ENCODE peak calls at places on chromosomes 2 and 18, in nine cellular contexts. One of them, this sample, is unnamed.

GRCh38 chr2:214203744-214204289 is 207.0 kb upstream of the VWC2L start:
- DNase-seq in NCI-H2029: no peak
- DNase-seq in left ventricle myocardium inferior: no peak
- DNase-seq in AG09309: peak
- DNase-seq in cardiac muscle cell: no peak
- DNase-seq in left colon: no peak
- DNase-seq in astrocyte of the cerebellum: no peak
- DNase-seq in RPMI7951: no peak
- DNase-seq in heart right ventricle: no peak
- DNase-seq in this sample: no peak

GRCh38 chr2:64837116-64837704 is 152.0 kb upstream of the SLC1A4 start:
- DNase-seq in NCI-H2029: no peak
- DNase-seq in left ventricle myocardium inferior: no peak
- DNase-seq in AG09309: peak
- DNase-seq in cardiac muscle cell: no peak
- DNase-seq in left colon: no peak
- DNase-seq in astrocyte of the cerebellum: no peak
- DNase-seq in RPMI7951: peak
- DNase-seq in heart right ventricle: no peak
- DNase-seq in this sample: no peak

GRCh38 chr18:34083910-34084309 is 140.8 kb downstream of the NOL4 start:
- DNase-seq in NCI-H2029: no peak
- DNase-seq in left ventricle myocardium inferior: no peak
- DNase-seq in AG09309: no peak
- DNase-seq in cardiac muscle cell: no peak
- DNase-seq in left colon: no peak
- DNase-seq in astrocyte of the cerebellum: no peak
- DNase-seq in RPMI7951: no peak
- DNase-seq in heart right ventricle: no peak
- DNase-seq in this sample: no peak

GRCh38 chr2:174171686-174172445 is 76.5 kb downstream of the OLA1 start:
- DNase-seq in NCI-H2029: no peak
- DNase-seq in left ventricle myocardium inferior: no peak
- DNase-seq in AG09309: no peak
- DNase-seq in cardiac muscle cell: no peak
- DNase-seq in left colon: no peak
- DNase-seq in astrocyte of the cerebellum: no peak
- DNase-seq in RPMI7951: no peak
- DNase-seq in heart right ventricle: no peak
- DNase-seq in this sample: no peak

GRCh38 chr2:97741251-97741650 is 27.9 kb downstream of the ZAP70 start:
- DNase-seq in NCI-H2029: no peak
- DNase-seq in left ventricle myocardium inferior: peak
- DNase-seq in AG09309: no peak
- DNase-seq in cardiac muscle cell: no peak
- DNase-seq in left colon: no peak
- DNase-seq in astrocyte of the cerebellum: no peak
- DNase-seq in RPMI7951: no peak
- DNase-seq in heart right ventricle: no peak
- DNase-seq in this sample: no peak

GRCh38 chr2:216596234-216596985 is 36.8 kb upstream of the IGFBP2 start:
- DNase-seq in NCI-H2029: peak
- DNase-seq in left ventricle myocardium inferior: no peak
- DNase-seq in AG09309: peak
- DNase-seq in cardiac muscle cell: no peak
- DNase-seq in left colon: peak
- DNase-seq in astrocyte of the cerebellum: peak
- DNase-seq in RPMI7951: peak
- DNase-seq in heart right ventricle: peak
- DNase-seq in this sample: peak

GRCh38 chr2:41907141-41907540 is 140.7 kb upstream of the PKDCC start:
- DNase-seq in NCI-H2029: no peak
- DNase-seq in left ventricle myocardium inferior: no peak
- DNase-seq in AG09309: no peak
- DNase-seq in cardiac muscle cell: no peak
- DNase-seq in left colon: no peak
- DNase-seq in astrocyte of the cerebellum: no peak
- DNase-seq in RPMI7951: no peak
- DNase-seq in heart right ventricle: no peak
- DNase-seq in this sample: no peak

GRCh38 chr2:227509824-227510619 is 38.1 kb downstream of the AGFG1 start:
- DNase-seq in NCI-H2029: no peak
- DNase-seq in left ventricle myocardium inferior: no peak
- DNase-seq in AG09309: no peak
- DNase-seq in cardiac muscle cell: no peak
- DNase-seq in left colon: no peak
- DNase-seq in astrocyte of the cerebellum: no peak
- DNase-seq in RPMI7951: peak
- DNase-seq in heart right ventricle: no peak
- DNase-seq in this sample: no peak

GRCh38 chr2:163649080-163649479 is 86.7 kb downstream of the FIGN start:
- DNase-seq in NCI-H2029: no peak
- DNase-seq in left ventricle myocardium inferior: no peak
- DNase-seq in AG09309: no peak
- DNase-seq in cardiac muscle cell: no peak
- DNase-seq in left colon: no peak
- DNase-seq in astrocyte of the cerebellum: no peak
- DNase-seq in RPMI7951: peak
- DNase-seq in heart right ventricle: no peak
- DNase-seq in this sample: no peak

GRCh38 chr2:36708119-36708741 is 11.7 kb downstream of the VIT start:
- DNase-seq in NCI-H2029: no peak
- DNase-seq in left ventricle myocardium inferior: no peak
- DNase-seq in AG09309: no peak
- DNase-seq in cardiac muscle cell: no peak
- DNase-seq in left colon: no peak
- DNase-seq in astrocyte of the cerebellum: no peak
- DNase-seq in RPMI7951: peak
- DNase-seq in heart right ventricle: no peak
- DNase-seq in this sample: peak

GRCh38 chr2:133635115-133635514 is 66.9 kb upstream of the NCKAP5 start:
- DNase-seq in NCI-H2029: no peak
- DNase-seq in left ventricle myocardium inferior: no peak
- DNase-seq in AG09309: no peak
- DNase-seq in cardiac muscle cell: no peak
- DNase-seq in left colon: no peak
- DNase-seq in astrocyte of the cerebellum: no peak
- DNase-seq in RPMI7951: no peak
- DNase-seq in heart right ventricle: no peak
- DNase-seq in this sample: no peak